ENCODE peak calls at places on chromosomes 13 and 19, in nine cellular contexts. One of them, this sample, is unnamed. For H3K4me1, the result is how much of the 10 kb centered on the place peaks cover.

GRCh38 chr19:55676384-55676783 is 1.4 kb downstream of the EPN1 start:
- DNase-seq in IMR-90: peak
- DNase-seq in ovary: no peak
- DNase-seq in body of pancreas: peak
- DNase-seq in heart left ventricle: peak
- DNase-seq in breast epithelium: no peak
- DNase-seq in spleen: no peak
- DNase-seq in thyroid gland: no peak
- DNase-seq in transverse colon: no peak
- DNase-seq in this sample: no peak

GRCh38 chr13:109743706-109744453 is 42.5 kb downstream of the IRS2 start:
- DNase-seq in body of pancreas: no peak
- DNase-seq in transverse colon: peak
- DNase-seq in spleen: no peak
- DNase-seq in heart left ventricle: no peak
- DNase-seq in breast epithelium: no peak
- DNase-seq in IMR-90: peak
- DNase-seq in thyroid gland: peak
- DNase-seq in ovary: no peak
- DNase-seq in this sample: peak

GRCh38 chr19:533485-534058 is 2.0 kb downstream of the CDC34 start:
- DNase-seq in breast epithelium: no peak
- DNase-seq in thyroid gland: no peak
- DNase-seq in IMR-90: no peak
- DNase-seq in transverse colon: no peak
- DNase-seq in body of pancreas: no peak
- DNase-seq in spleen: no peak
- DNase-seq in heart left ventricle: no peak
- DNase-seq in ovary: no peak
- DNase-seq in this sample: no peak

GRCh38 chr19:3028305-3029069 is 593 bp downstream of the TLE2 start:
- DNase-seq in ovary: no peak
- DNase-seq in spleen: no peak
- DNase-seq in body of pancreas: peak
- DNase-seq in breast epithelium: peak
- DNase-seq in heart left ventricle: no peak
- DNase-seq in transverse colon: peak
- DNase-seq in IMR-90: no peak
- DNase-seq in thyroid gland: peak
- DNase-seq in this sample: no peak

GRCh38 chr19:34960103-34960805 is 3.8 kb downstream of the ZNF792 start:
- DNase-seq in IMR-90: peak
- DNase-seq in body of pancreas: no peak
- DNase-seq in heart left ventricle: no peak
- DNase-seq in thyroid gland: no peak
- DNase-seq in spleen: peak
- DNase-seq in transverse colon: no peak
- DNase-seq in ovary: no peak
- DNase-seq in breast epithelium: no peak
- DNase-seq in this sample: no peak

GRCh38 chr19:42965204-42965603 is 28.2 kb upstream of the PSG7 start:
- DNase-seq in heart left ventricle: no peak
- DNase-seq in ovary: no peak
- DNase-seq in spleen: no peak
- DNase-seq in breast epithelium: no peak
- DNase-seq in IMR-90: peak
- DNase-seq in thyroid gland: no peak
- DNase-seq in body of pancreas: no peak
- DNase-seq in transverse colon: no peak
- DNase-seq in this sample: no peak

GRCh38 chr19:56105090-56105701 is 15.9 kb downstream of the ZNF787 start:
- DNase-seq in transverse colon: peak
- DNase-seq in spleen: peak
- DNase-seq in breast epithelium: peak
- DNase-seq in body of pancreas: peak
- DNase-seq in heart left ventricle: peak
- DNase-seq in thyroid gland: peak
- DNase-seq in IMR-90: peak
- DNase-seq in ovary: peak
- DNase-seq in this sample: no peak

GRCh38 chr13:112329376-112329775 is 46.8 kb upstream of the SPACA7 start:
- DNase-seq in body of pancreas: no peak
- DNase-seq in IMR-90: no peak
- DNase-seq in breast epithelium: no peak
- DNase-seq in heart left ventricle: no peak
- DNase-seq in thyroid gland: no peak
- DNase-seq in transverse colon: no peak
- DNase-seq in spleen: no peak
- DNase-seq in ovary: no peak
- DNase-seq in this sample: no peak

GRCh38 chr19:3162418-3163229 is 15.9 kb upstream of the S1PR4 start:
- DNase-seq in breast epithelium: no peak
- DNase-seq in heart left ventricle: no peak
- DNase-seq in IMR-90: no peak
- DNase-seq in body of pancreas: no peak
- DNase-seq in ovary: no peak
- DNase-seq in spleen: no peak
- DNase-seq in transverse colon: no peak
- DNase-seq in thyroid gland: no peak
- DNase-seq in this sample: no peak

GRCh38 chr19:48867119-48867921 is 1.1 kb downstream of the PLEKHA4 start:
- DNase-seq in heart left ventricle: no peak
- DNase-seq in transverse colon: no peak
- DNase-seq in spleen: no peak
- DNase-seq in IMR-90: no peak
- DNase-seq in body of pancreas: no peak
- DNase-seq in breast epithelium: no peak
- DNase-seq in ovary: no peak
- DNase-seq in thyroid gland: no peak
- DNase-seq in this sample: no peak

GRCh38 chr13:45007823-45008222 is 18.5 kb downstream of the GPALPP1 start:
- DNase-seq in heart left ventricle: no peak
- DNase-seq in breast epithelium: no peak
- DNase-seq in ovary: no peak
- DNase-seq in spleen: no peak
- DNase-seq in thyroid gland: no peak
- DNase-seq in transverse colon: no peak
- DNase-seq in body of pancreas: no peak
- DNase-seq in IMR-90: no peak
- DNase-seq in this sample: no peak

GRCh38 chr19:848457-848921 is 3.6 kb upstream of the ELANE start:
- DNase-seq in transverse colon: no peak
- DNase-seq in body of pancreas: no peak
- DNase-seq in spleen: peak
- DNase-seq in breast epithelium: no peak
- DNase-seq in thyroid gland: no peak
- DNase-seq in IMR-90: no peak
- DNase-seq in heart left ventricle: no peak
- DNase-seq in ovary: no peak
- DNase-seq in this sample: no peak

GRCh38 chr13:110450941-110451340 is 110.6 kb downstream of the RAB20 start:
- DNase-seq in breast epithelium: no peak
- DNase-seq in ovary: no peak
- DNase-seq in body of pancreas: no peak
- DNase-seq in transverse colon: no peak
- DNase-seq in heart left ventricle: no peak
- DNase-seq in thyroid gland: no peak
- DNase-seq in spleen: no peak
- DNase-seq in IMR-90: no peak
- DNase-seq in this sample: no peak

GRCh38 chr19:16588089-16588823 is 16.0 kb upstream of the SLC35E1 start:
- DNase-seq in thyroid gland: no peak
- DNase-seq in ovary: peak
- DNase-seq in IMR-90: peak
- DNase-seq in heart left ventricle: no peak
- DNase-seq in breast epithelium: no peak
- DNase-seq in body of pancreas: peak
- DNase-seq in spleen: peak
- DNase-seq in transverse colon: peak
- DNase-seq in this sample: no peak
- H3K4me1 ChIP-seq in thyroid gland: half or more
- H3K4me1 ChIP-seq in ovary: under half
- H3K4me1 ChIP-seq in IMR-90: under half
- H3K4me1 ChIP-seq in heart left ventricle: half or more
- H3K4me1 ChIP-seq in breast epithelium: under half
- H3K4me1 ChIP-seq in body of pancreas: half or more
- H3K4me1 ChIP-seq in spleen: half or more
- H3K4me1 ChIP-seq in transverse colon: half or more
- H3K4me1 ChIP-seq in this sample: half or more

DNA sequence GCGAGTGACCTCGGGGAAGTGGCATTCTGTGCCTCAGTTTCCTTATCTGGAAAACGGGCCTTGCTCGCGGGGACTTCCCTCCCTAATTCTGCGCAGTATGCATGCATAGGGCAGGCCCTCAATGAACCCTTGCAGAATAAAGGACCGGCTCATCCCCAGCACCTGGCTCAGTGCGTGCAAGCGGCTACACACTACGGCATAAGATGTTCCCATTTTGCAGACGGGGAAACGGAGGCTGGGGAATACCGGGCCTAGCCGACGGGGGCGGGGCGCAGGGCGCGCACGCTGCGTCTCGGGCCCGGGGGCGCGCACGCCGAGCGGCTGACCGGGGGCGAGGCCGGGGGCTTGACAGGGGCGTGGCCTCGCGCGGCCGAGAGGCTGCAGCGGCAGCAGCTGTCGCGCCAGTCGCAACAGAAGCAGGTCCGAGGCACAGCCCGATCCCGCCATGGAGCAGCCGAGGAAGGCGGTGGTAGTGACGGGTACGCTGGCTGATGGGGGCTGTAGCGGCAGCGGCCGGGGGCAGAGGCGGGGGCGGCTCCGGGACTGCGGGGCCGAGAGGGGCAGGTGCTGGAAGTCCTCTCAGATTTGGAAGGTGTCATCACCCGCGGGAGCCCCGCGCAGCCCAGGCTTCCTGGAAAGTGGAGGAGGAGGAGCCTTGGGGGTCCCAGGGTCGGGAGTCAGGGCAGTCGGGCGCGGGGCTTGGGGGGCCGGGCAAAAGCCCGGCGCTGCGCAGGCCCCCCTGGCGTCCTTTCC is at the start of gene PGPEP1:
- DNase-seq in breast epithelium: no peak
- DNase-seq in body of pancreas: peak
- DNase-seq in thyroid gland: peak
- DNase-seq in heart left ventricle: peak
- DNase-seq in spleen: peak
- DNase-seq in transverse colon: peak
- DNase-seq in ovary: peak
- DNase-seq in IMR-90: peak
- DNase-seq in this sample: no peak
- TF ChIP-seq POLR2A in breast epithelium: no peak
- TF ChIP-seq POLR2A in body of pancreas: peak
- TF ChIP-seq POLR2A in thyroid gland: peak
- TF ChIP-seq POLR2A in heart left ventricle: no peak
- TF ChIP-seq POLR2A in spleen: no peak
- TF ChIP-seq POLR2A in transverse colon: peak
- TF ChIP-seq POLR2A in ovary: peak
- TF ChIP-seq POLR2A in IMR-90: no peak
- TF ChIP-seq POLR2A in this sample: peak

DNA sequence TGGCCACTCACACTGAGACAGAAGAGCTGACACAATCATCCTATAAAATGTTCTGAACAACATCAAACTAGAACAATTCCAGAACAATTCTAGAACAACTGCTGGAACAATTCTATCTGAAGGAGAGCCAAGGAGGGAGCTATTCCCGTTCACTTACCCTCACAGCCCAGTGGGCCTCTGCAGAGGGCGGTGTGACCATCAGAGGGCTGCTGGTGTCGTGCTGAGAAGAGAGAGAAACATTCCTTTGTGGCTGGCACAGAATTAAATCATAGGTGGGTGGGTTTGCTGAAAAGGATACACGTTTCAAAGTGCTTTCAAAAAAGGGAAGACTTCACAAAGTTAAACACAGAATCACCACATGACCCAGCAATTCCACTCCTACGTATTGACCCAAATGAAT is 35.0 kb downstream of the EPS15L1 start:
- DNase-seq in body of pancreas: no peak
- DNase-seq in IMR-90: no peak
- DNase-seq in ovary: no peak
- DNase-seq in transverse colon: no peak
- DNase-seq in breast epithelium: no peak
- DNase-seq in heart left ventricle: no peak
- DNase-seq in thyroid gland: no peak
- DNase-seq in spleen: no peak
- DNase-seq in this sample: no peak
- H3K27ac ChIP-seq in body of pancreas: no peak
- H3K27ac ChIP-seq in IMR-90: no peak
- H3K27ac ChIP-seq in ovary: no peak
- H3K27ac ChIP-seq in transverse colon: peak
- H3K27ac ChIP-seq in breast epithelium: no peak
- H3K27ac ChIP-seq in heart left ventricle: peak
- H3K27ac ChIP-seq in thyroid gland: peak
- H3K27ac ChIP-seq in spleen: peak
- H3K27ac ChIP-seq in this sample: peak

GRCh38 chr19:18420931-18421330 is 1.7 kb downstream of the SSBP4 start:
- DNase-seq in body of pancreas: peak
- DNase-seq in breast epithelium: no peak
- DNase-seq in thyroid gland: no peak
- DNase-seq in heart left ventricle: no peak
- DNase-seq in spleen: no peak
- DNase-seq in ovary: peak
- DNase-seq in transverse colon: no peak
- DNase-seq in IMR-90: no peak
- DNase-seq in this sample: no peak

GRCh38 chr19:18419699-18420460 is 682 bp downstream of the SSBP4 start:
- DNase-seq in breast epithelium: no peak
- DNase-seq in spleen: peak
- DNase-seq in thyroid gland: peak
- DNase-seq in body of pancreas: peak
- DNase-seq in heart left ventricle: peak
- DNase-seq in ovary: peak
- DNase-seq in IMR-90: no peak
- DNase-seq in transverse colon: peak
- DNase-seq in this sample: no peak

GRCh38 chr19:18418034-18418724 is 1.0 kb upstream of the SSBP4 start:
- DNase-seq in heart left ventricle: peak
- DNase-seq in breast epithelium: no peak
- DNase-seq in spleen: peak
- DNase-seq in body of pancreas: no peak
- DNase-seq in ovary: peak
- DNase-seq in thyroid gland: no peak
- DNase-seq in transverse colon: no peak
- DNase-seq in IMR-90: no peak
- DNase-seq in this sample: no peak

GRCh38 chr19:18418725-18419194 is 438 bp upstream of the SSBP4 start:
- DNase-seq in IMR-90: no peak
- DNase-seq in breast epithelium: no peak
- DNase-seq in spleen: peak
- DNase-seq in ovary: peak
- DNase-seq in heart left ventricle: no peak
- DNase-seq in transverse colon: peak
- DNase-seq in thyroid gland: peak
- DNase-seq in body of pancreas: peak
- DNase-seq in this sample: no peak

DNA sequence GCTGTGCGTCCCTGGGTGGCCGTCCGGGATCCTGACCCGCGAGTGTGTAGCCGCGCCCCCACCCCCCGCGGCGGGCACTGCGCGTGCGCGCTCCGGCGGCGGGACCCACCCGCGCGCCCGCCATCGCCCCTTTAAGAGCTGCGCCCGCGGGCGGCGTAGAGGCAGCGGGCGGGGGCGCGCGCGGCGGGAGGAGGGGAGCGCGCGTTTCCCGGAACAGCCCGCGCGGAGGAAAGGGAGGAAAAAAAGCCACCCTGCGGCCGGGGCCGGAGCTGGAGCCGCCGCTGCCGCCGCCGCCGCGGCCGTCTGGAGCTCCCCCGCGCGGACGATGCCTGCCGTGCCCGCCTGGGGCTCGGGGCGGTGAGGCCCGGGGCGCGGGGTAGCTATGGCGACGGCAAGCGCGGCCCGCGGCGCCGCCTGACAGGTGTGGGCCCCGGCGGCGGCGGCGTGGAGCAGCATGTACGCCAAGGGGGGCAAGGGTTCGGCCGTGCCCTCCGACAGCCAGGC is at the start of gene SSBP4:
- DNase-seq in IMR-90: peak
- DNase-seq in body of pancreas: peak
- DNase-seq in breast epithelium: no peak
- DNase-seq in spleen: peak
- DNase-seq in transverse colon: peak
- DNase-seq in heart left ventricle: peak
- DNase-seq in ovary: peak
- DNase-seq in thyroid gland: peak
- DNase-seq in this sample: no peak
- H3K4me1 ChIP-seq in IMR-90: under half
- H3K4me1 ChIP-seq in body of pancreas: half or more
- H3K4me1 ChIP-seq in breast epithelium: under half
- H3K4me1 ChIP-seq in spleen: half or more
- H3K4me1 ChIP-seq in transverse colon: half or more
- H3K4me1 ChIP-seq in heart left ventricle: half or more
- H3K4me1 ChIP-seq in ovary: under half
- H3K4me1 ChIP-seq in thyroid gland: half or more
- H3K4me1 ChIP-seq in this sample: half or more

This sample was measured in vagina.